ENCODE peak calls at places on chromosome 12, in four cellular contexts. One of them, this sample, is unnamed.

GRCh38 chr12:100225491-100225890 is 24.9 kb downstream of the ACTR6 start:
- DNase-seq in adipocyte: no peak
- DNase-seq in CD4-positive, CD25-positive, alpha-beta regulatory T cell: no peak
- DNase-seq in astrocyte: no peak
- DNase-seq in this sample: no peak

GRCh38 chr12:54601841-54602240 is 13.4 kb upstream of the PPP1R1A start:
- DNase-seq in CD4-positive, CD25-positive, alpha-beta regulatory T cell: no peak
- DNase-seq in adipocyte: no peak
- DNase-seq in astrocyte: no peak
- DNase-seq in this sample: no peak

GRCh38 chr12:95304673-95305198 is 87.1 kb downstream of the VEZT start:
- DNase-seq in CD4-positive, CD25-positive, alpha-beta regulatory T cell: no peak
- DNase-seq in adipocyte: peak; percentile 42
- DNase-seq in astrocyte: peak; percentile 52
- DNase-seq in this sample: no peak

GRCh38 chr12:22700126-22700525 is 75.2 kb downstream of the ETNK1 start:
- DNase-seq in CD4-positive, CD25-positive, alpha-beta regulatory T cell: no peak
- DNase-seq in astrocyte: peak; percentile 61
- DNase-seq in adipocyte: no peak
- DNase-seq in this sample: no peak

GRCh38 chr12:59780605-59781135 is 184.8 kb downstream of the SLC16A7 start:
- DNase-seq in adipocyte: peak; percentile 39
- DNase-seq in CD4-positive, CD25-positive, alpha-beta regulatory T cell: no peak
- DNase-seq in astrocyte: peak; percentile 13
- DNase-seq in this sample: no peak

GRCh38 chr12:92142251-92142896 is 3.3 kb downstream of the BTG1 start:
- DNase-seq in adipocyte: peak; percentile 14
- DNase-seq in CD4-positive, CD25-positive, alpha-beta regulatory T cell: no peak
- DNase-seq in astrocyte: no peak
- DNase-seq in this sample: no peak

GRCh38 chr12:13104403-13104802 is 936 bp upstream of the GSG1 start:
- DNase-seq in adipocyte: no peak
- DNase-seq in CD4-positive, CD25-positive, alpha-beta regulatory T cell: no peak
- DNase-seq in astrocyte: no peak
- DNase-seq in this sample: no peak

GRCh38 chr12:12803186-12803585 is 10.0 kb upstream of the DDX47 start:
- DNase-seq in CD4-positive, CD25-positive, alpha-beta regulatory T cell: peak; percentile 33
- DNase-seq in adipocyte: peak; percentile 73
- DNase-seq in astrocyte: peak; percentile 89
- DNase-seq in this sample: no peak

GRCh38 chr12:89597770-89598169 is 71.9 kb upstream of the POC1B start:
- DNase-seq in CD4-positive, CD25-positive, alpha-beta regulatory T cell: no peak
- DNase-seq in astrocyte: no peak
- DNase-seq in adipocyte: no peak
- DNase-seq in this sample: no peak

GRCh38 chr12:39176376-39176775 is 266.5 kb downstream of the KIF21A start:
- DNase-seq in adipocyte: no peak
- DNase-seq in CD4-positive, CD25-positive, alpha-beta regulatory T cell: no peak
- DNase-seq in astrocyte: no peak
- DNase-seq in this sample: no peak

GRCh38 chr12:62865860-62866407 is 69.0 kb downstream of the PPM1H start:
- DNase-seq in astrocyte: peak; percentile 72
- DNase-seq in CD4-positive, CD25-positive, alpha-beta regulatory T cell: no peak
- DNase-seq in adipocyte: peak; percentile 28
- DNase-seq in this sample: no peak

GRCh38 chr12:83573676-83574075 is 887.0 kb downstream of the TMTC2 start:
- DNase-seq in astrocyte: peak; percentile 22
- DNase-seq in adipocyte: peak; percentile 60
- DNase-seq in CD4-positive, CD25-positive, alpha-beta regulatory T cell: no peak
- DNase-seq in this sample: no peak

GRCh38 chr12:84862190-84862589 is 50.4 kb downstream of the SLC6A15 start:
- DNase-seq in CD4-positive, CD25-positive, alpha-beta regulatory T cell: no peak
- DNase-seq in astrocyte: no peak
- DNase-seq in adipocyte: no peak
- DNase-seq in this sample: no peak

GRCh38 chr12:63918788-63919300 is 74.3 kb downstream of the SRGAP1 start:
- DNase-seq in adipocyte: peak; percentile 78
- DNase-seq in CD4-positive, CD25-positive, alpha-beta regulatory T cell: no peak
- DNase-seq in astrocyte: peak; percentile 97
- DNase-seq in this sample: no peak

GRCh38 chr12:52389313-52390207 is 4.1 kb upstream of the KRT84 start:
- DNase-seq in adipocyte: peak; percentile 32
- DNase-seq in CD4-positive, CD25-positive, alpha-beta regulatory T cell: no peak
- DNase-seq in astrocyte: peak; percentile 49
- DNase-seq in this sample: no peak

GRCh38 chr12:89858718-89859117 is 150.1 kb upstream of the ATP2B1 start:
- DNase-seq in astrocyte: no peak
- DNase-seq in adipocyte: no peak
- DNase-seq in CD4-positive, CD25-positive, alpha-beta regulatory T cell: no peak
- DNase-seq in this sample: no peak

GRCh38 chr12:69002969-69003368 is 70.0 kb upstream of the CPM start:
- DNase-seq in adipocyte: no peak
- DNase-seq in astrocyte: no peak
- DNase-seq in CD4-positive, CD25-positive, alpha-beta regulatory T cell: no peak
- DNase-seq in this sample: no peak

GRCh38 chr12:110680032-110680431 is 8.9 kb downstream of the HVCN1 start:
- DNase-seq in adipocyte: no peak
- DNase-seq in astrocyte: no peak
- DNase-seq in CD4-positive, CD25-positive, alpha-beta regulatory T cell: no peak
- DNase-seq in this sample: no peak

GRCh38 chr12:22656835-22657234 is 31.9 kb downstream of the ETNK1 start:
- DNase-seq in astrocyte: no peak
- DNase-seq in adipocyte: no peak
- DNase-seq in CD4-positive, CD25-positive, alpha-beta regulatory T cell: no peak
- DNase-seq in this sample: no peak

GRCh38 chr12:9372202-9372601 is 164.0 kb upstream of the PZP start:
- DNase-seq in adipocyte: peak; percentile 13
- DNase-seq in astrocyte: no peak
- DNase-seq in CD4-positive, CD25-positive, alpha-beta regulatory T cell: no peak
- DNase-seq in this sample: no peak

GRCh38 chr12:79911889-79912656 is 22.8 kb downstream of the PPP1R12A start:
- DNase-seq in adipocyte: no peak
- DNase-seq in astrocyte: peak; percentile 54
- DNase-seq in CD4-positive, CD25-positive, alpha-beta regulatory T cell: no peak
- DNase-seq in this sample: no peak

GRCh38 chr12:100127766-100128508 is 14.7 kb downstream of the BLTP3B start:
- DNase-seq in adipocyte: peak; percentile 87
- DNase-seq in CD4-positive, CD25-positive, alpha-beta regulatory T cell: no peak
- DNase-seq in astrocyte: peak; percentile 48
- DNase-seq in this sample: no peak

GRCh38 chr12:64603183-64603841 is 7.0 kb upstream of the RASSF3 start:
- DNase-seq in astrocyte: no peak
- DNase-seq in CD4-positive, CD25-positive, alpha-beta regulatory T cell: no peak
- DNase-seq in adipocyte: no peak
- DNase-seq in this sample: no peak

GRCh38 chr12:112380663-112381420 is 1.4 kb downstream of the HECTD4 start:
- DNase-seq in adipocyte: peak; percentile 38
- DNase-seq in CD4-positive, CD25-positive, alpha-beta regulatory T cell: no peak
- DNase-seq in astrocyte: peak; percentile 36
- DNase-seq in this sample: no peak

GRCh38 chr12:98869886-98870285 is 224.8 kb downstream of the APAF1 start:
- DNase-seq in CD4-positive, CD25-positive, alpha-beta regulatory T cell: no peak
- DNase-seq in adipocyte: no peak
- DNase-seq in astrocyte: no peak
- DNase-seq in this sample: no peak

GRCh38 chr12:131041968-131042847 is 88.5 kb downstream of the ADGRD1 start:
- DNase-seq in astrocyte: no peak
- DNase-seq in adipocyte: no peak
- DNase-seq in CD4-positive, CD25-positive, alpha-beta regulatory T cell: no peak
- DNase-seq in this sample: no peak
- H3K4me1 ChIP-seq in astrocyte: no peaks in the 10 kb centered on the region
- H3K4me1 ChIP-seq in adipocyte: no peaks in the 10 kb centered on the region
- H3K4me1 ChIP-seq in CD4-positive, CD25-positive, alpha-beta regulatory T cell: no peaks in the 10 kb centered on the region
- H3K4me1 ChIP-seq in this sample: no peaks in the 10 kb centered on the region

GRCh38 chr12:122523846-122524718 is 2.7 kb downstream of the RSRC2 start:
- DNase-seq in astrocyte: no peak
- DNase-seq in CD4-positive, CD25-positive, alpha-beta regulatory T cell: no peak
- DNase-seq in adipocyte: peak; percentile 22
- DNase-seq in this sample: no peak
- H3K4me1 ChIP-seq in astrocyte: peaks cover 9% of the 10 kb centered on the region
- H3K4me1 ChIP-seq in CD4-positive, CD25-positive, alpha-beta regulatory T cell: peaks cover 62% of the 10 kb centered on the region
- H3K4me1 ChIP-seq in adipocyte: peaks cover 48% of the 10 kb centered on the region
- H3K4me1 ChIP-seq in this sample: peaks cover 9% of the 10 kb centered on the region

DNA sequence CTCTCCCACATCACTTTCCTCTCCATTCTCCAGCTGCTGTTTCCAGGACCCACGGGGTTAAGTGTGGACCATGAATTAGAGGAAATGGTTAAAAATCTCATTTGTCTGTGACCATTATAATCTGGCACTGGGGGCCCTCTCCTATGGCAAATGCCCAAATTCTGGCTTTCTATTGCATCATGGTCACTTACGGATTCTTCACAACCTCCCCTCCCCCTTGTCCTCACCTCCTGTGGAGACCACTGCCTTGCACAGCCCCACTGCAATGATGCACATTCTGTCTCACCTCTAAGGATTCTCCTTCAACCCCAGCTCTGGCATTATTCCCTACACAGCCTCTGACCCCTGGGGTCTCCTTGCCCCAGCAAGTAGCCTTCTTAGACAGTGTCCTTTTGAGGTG is 18.9 kb downstream of the BCAT1 start:
- DNase-seq in adipocyte: no peak
- DNase-seq in astrocyte: no peak
- DNase-seq in CD4-positive, CD25-positive, alpha-beta regulatory T cell: no peak
- DNase-seq in this sample: no peak
- H3K4me1 ChIP-seq in adipocyte: no peaks in the 10 kb centered on the region
- H3K4me1 ChIP-seq in astrocyte: no peaks in the 10 kb centered on the region
- H3K4me1 ChIP-seq in CD4-positive, CD25-positive, alpha-beta regulatory T cell: no peaks in the 10 kb centered on the region
- H3K4me1 ChIP-seq in this sample: no peaks in the 10 kb centered on the region

GRCh38 chr12:6766651-6767300 is 613 bp downstream of the PTMS start:
- DNase-seq in adipocyte: peak; percentile 95
- DNase-seq in CD4-positive, CD25-positive, alpha-beta regulatory T cell: no peak
- DNase-seq in astrocyte: peak; percentile 32
- DNase-seq in this sample: peak; percentile 85
- H3K4me1 ChIP-seq in adipocyte: peaks cover 32% of the 10 kb centered on the region
- H3K4me1 ChIP-seq in CD4-positive, CD25-positive, alpha-beta regulatory T cell: peaks cover 33% of the 10 kb centered on the region
- H3K4me1 ChIP-seq in astrocyte: peaks cover 45% of the 10 kb centered on the region
- H3K4me1 ChIP-seq in this sample: peaks cover 23% of the 10 kb centered on the region

DNA sequence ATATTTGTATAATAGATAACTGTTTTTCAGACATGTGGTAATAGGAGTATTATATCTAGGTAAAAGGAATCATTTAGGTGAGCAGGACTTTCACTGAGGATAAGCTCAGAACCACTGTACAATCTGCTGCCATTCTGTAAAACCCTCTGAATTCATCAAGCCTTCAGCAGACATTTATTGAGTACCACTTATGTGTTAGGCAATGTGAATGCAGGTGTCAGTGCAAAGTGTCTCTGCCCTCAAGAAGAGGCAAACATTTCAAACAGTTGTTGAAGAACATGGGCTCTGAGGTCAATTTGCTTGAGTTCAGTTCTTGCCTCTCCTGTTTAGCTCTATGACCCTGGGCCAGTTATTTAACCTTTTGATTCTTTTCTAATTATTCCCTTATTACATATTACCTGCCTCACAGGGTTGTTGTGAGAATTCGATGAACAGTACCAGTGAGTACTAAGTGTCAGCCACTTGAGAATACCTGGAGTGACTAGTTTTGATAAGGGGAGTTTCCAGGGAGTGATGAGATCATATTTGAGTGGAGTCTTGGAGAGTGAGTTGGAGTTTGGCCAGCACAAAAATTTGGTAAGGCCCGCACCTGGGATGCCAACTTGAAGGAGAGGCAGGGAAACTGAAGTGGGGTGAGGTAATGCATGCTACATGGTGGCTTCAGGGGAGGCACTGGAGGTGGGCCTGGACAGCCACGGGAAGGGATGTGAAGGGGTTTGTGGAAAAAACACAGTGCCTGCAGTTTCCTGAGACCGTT is 33.7 kb downstream of the RASSF8 start:
- DNase-seq in astrocyte: peak; percentile 45
- DNase-seq in adipocyte: no peak
- DNase-seq in CD4-positive, CD25-positive, alpha-beta regulatory T cell: no peak
- DNase-seq in this sample: no peak
- H3K4me1 ChIP-seq in astrocyte: peaks cover 48% of the 10 kb centered on the region
- H3K4me1 ChIP-seq in adipocyte: peaks cover 38% of the 10 kb centered on the region
- H3K4me1 ChIP-seq in CD4-positive, CD25-positive, alpha-beta regulatory T cell: no peaks in the 10 kb centered on the region
- H3K4me1 ChIP-seq in this sample: peaks cover 3% of the 10 kb centered on the region

DNA sequence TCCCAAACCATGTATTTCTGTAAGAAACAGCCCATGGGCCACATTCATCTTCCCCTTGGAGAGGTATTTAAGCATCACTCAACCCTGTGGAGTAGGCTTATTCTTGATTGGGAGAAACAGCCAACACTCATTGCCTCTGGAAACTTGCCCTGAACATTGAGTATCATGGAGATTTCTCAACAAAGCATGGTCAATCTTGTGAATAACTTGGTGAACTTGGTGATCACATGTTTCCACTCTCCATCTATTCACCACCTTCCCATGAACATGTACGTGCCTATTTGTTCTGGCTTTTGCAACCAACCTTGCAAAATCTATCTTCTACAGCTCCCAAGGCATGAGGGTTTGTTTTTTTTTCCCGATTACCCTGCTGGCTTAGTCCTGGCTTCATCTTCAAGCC is 163.2 kb downstream of the PAH start:
- DNase-seq in astrocyte: no peak
- DNase-seq in adipocyte: peak; percentile 58
- DNase-seq in CD4-positive, CD25-positive, alpha-beta regulatory T cell: no peak
- DNase-seq in this sample: no peak
- H3K4me1 ChIP-seq in astrocyte: no peaks in the 10 kb centered on the region
- H3K4me1 ChIP-seq in adipocyte: peaks cover 53% of the 10 kb centered on the region
- H3K4me1 ChIP-seq in CD4-positive, CD25-positive, alpha-beta regulatory T cell: no peaks in the 10 kb centered on the region
- H3K4me1 ChIP-seq in this sample: peaks cover 20% of the 10 kb centered on the region

GRCh38 chr12:120690978-120691377 is 4.0 kb downstream of the MLEC start:
- DNase-seq in CD4-positive, CD25-positive, alpha-beta regulatory T cell: no peak
- DNase-seq in adipocyte: no peak
- DNase-seq in astrocyte: no peak
- DNase-seq in this sample: no peak
- H3K4me1 ChIP-seq in CD4-positive, CD25-positive, alpha-beta regulatory T cell: peaks cover 24% of the 10 kb centered on the region
- H3K4me1 ChIP-seq in adipocyte: peaks cover 46% of the 10 kb centered on the region
- H3K4me1 ChIP-seq in astrocyte: peaks cover 13% of the 10 kb centered on the region
- H3K4me1 ChIP-seq in this sample: peaks cover 9% of the 10 kb centered on the region

DNA sequence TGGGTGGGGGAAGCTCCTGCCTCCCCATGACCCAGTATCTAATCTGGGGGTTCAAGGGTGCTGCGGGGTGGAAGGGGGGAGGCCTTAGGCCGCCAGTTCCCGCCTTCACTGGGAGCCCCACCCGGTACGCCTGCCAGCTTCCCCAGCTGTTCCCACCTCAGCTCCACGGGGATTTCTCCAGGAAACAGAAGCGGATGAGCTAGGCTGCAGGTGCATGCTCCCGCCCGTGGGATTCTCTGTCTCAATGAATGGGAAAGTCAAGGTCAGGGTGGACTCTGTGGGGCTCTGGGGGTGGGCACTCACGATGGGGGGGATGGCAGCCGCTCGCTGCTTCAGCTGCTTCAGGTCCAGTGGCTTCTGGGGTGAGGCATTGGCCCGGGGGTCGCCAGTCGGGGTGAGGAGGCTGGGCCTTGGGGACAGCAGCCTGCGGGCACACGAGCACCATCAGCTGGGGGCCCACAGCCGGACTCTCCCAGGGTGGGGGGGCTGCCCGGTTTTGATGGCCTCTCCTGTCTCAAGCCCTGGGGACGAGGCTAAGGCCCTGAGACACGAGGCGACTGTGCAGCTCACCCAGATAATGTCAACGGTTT is 68.6 kb downstream of the RFLNA start:
- DNase-seq in adipocyte: no peak
- DNase-seq in astrocyte: no peak
- DNase-seq in CD4-positive, CD25-positive, alpha-beta regulatory T cell: no peak
- DNase-seq in this sample: no peak
- H3K4me1 ChIP-seq in adipocyte: peaks cover 32% of the 10 kb centered on the region
- H3K4me1 ChIP-seq in astrocyte: peaks cover 17% of the 10 kb centered on the region
- H3K4me1 ChIP-seq in CD4-positive, CD25-positive, alpha-beta regulatory T cell: no peaks in the 10 kb centered on the region
- H3K4me1 ChIP-seq in this sample: peaks cover 15% of the 10 kb centered on the region